ENCODE peak calls at places on chromosomes 2 and 18, in eight cellular contexts. One of them, this sample, is unnamed.

GRCh38 chr2:63053889-63054725 is 3.5 kb downstream of the OTX1 start:
- DNase-seq in fibroblast of lung: no peak
- DNase-seq in uterus: no peak
- DNase-seq in choroid plexus epithelial cell: no peak
- DNase-seq in fibroblast of pulmonary artery: no peak
- DNase-seq in progenitor cell of endocrine pancreas: peak; percentile 15
- DNase-seq in brain microvascular endothelial cell: no peak
- DNase-seq in astrocyte of the cerebellum: no peak
- DNase-seq in this sample: peak; percentile 55

GRCh38 chr2:154709215-154709614 is 10.7 kb downstream of the KCNJ3 start:
- DNase-seq in fibroblast of pulmonary artery: no peak
- DNase-seq in fibroblast of lung: no peak
- DNase-seq in brain microvascular endothelial cell: no peak
- DNase-seq in choroid plexus epithelial cell: no peak
- DNase-seq in astrocyte of the cerebellum: peak; percentile 9
- DNase-seq in uterus: no peak
- DNase-seq in progenitor cell of endocrine pancreas: no peak
- DNase-seq in this sample: no peak

GRCh38 chr18:61093967-61094366 is 239.3 kb upstream of the CDH20 start:
- DNase-seq in fibroblast of lung: no peak
- DNase-seq in uterus: no peak
- DNase-seq in fibroblast of pulmonary artery: no peak
- DNase-seq in astrocyte of the cerebellum: no peak
- DNase-seq in progenitor cell of endocrine pancreas: no peak
- DNase-seq in brain microvascular endothelial cell: no peak
- DNase-seq in choroid plexus epithelial cell: no peak
- DNase-seq in this sample: no peak

GRCh38 chr2:1997409-1997808 is 253.1 kb upstream of the PXDN start:
- DNase-seq in choroid plexus epithelial cell: peak; percentile 100
- DNase-seq in astrocyte of the cerebellum: peak; percentile 33
- DNase-seq in uterus: no peak
- DNase-seq in fibroblast of lung: no peak
- DNase-seq in progenitor cell of endocrine pancreas: no peak
- DNase-seq in brain microvascular endothelial cell: peak; percentile 42
- DNase-seq in fibroblast of pulmonary artery: no peak
- DNase-seq in this sample: no peak

GRCh38 chr18:21760321-21760720 is 19.7 kb downstream of the MIB1 start:
- DNase-seq in brain microvascular endothelial cell: no peak
- DNase-seq in choroid plexus epithelial cell: peak; percentile 34
- DNase-seq in fibroblast of pulmonary artery: peak; percentile 8
- DNase-seq in astrocyte of the cerebellum: peak; percentile 53
- DNase-seq in fibroblast of lung: peak; percentile 76
- DNase-seq in progenitor cell of endocrine pancreas: no peak
- DNase-seq in uterus: no peak
- DNase-seq in this sample: no peak

GRCh38 chr2:58056201-58056916 is 9.8 kb downstream of the VRK2 start:
- DNase-seq in choroid plexus epithelial cell: no peak
- DNase-seq in fibroblast of pulmonary artery: no peak
- DNase-seq in progenitor cell of endocrine pancreas: no peak
- DNase-seq in brain microvascular endothelial cell: no peak
- DNase-seq in fibroblast of lung: no peak
- DNase-seq in astrocyte of the cerebellum: no peak
- DNase-seq in uterus: no peak
- DNase-seq in this sample: no peak

GRCh38 chr18:8826971-8827370 is 121.6 kb downstream of the MTCL1 start:
- DNase-seq in fibroblast of lung: no peak
- DNase-seq in uterus: no peak
- DNase-seq in progenitor cell of endocrine pancreas: no peak
- DNase-seq in brain microvascular endothelial cell: no peak
- DNase-seq in fibroblast of pulmonary artery: no peak
- DNase-seq in choroid plexus epithelial cell: no peak
- DNase-seq in astrocyte of the cerebellum: no peak
- DNase-seq in this sample: no peak

GRCh38 chr2:181311841-181312240 is 145.3 kb upstream of the ITGA4 start:
- DNase-seq in fibroblast of pulmonary artery: no peak
- DNase-seq in fibroblast of lung: no peak
- DNase-seq in uterus: no peak
- DNase-seq in astrocyte of the cerebellum: no peak
- DNase-seq in choroid plexus epithelial cell: no peak
- DNase-seq in progenitor cell of endocrine pancreas: no peak
- DNase-seq in brain microvascular endothelial cell: no peak
- DNase-seq in this sample: no peak

GRCh38 chr2:45104429-45104828 is 95.2 kb upstream of the SIX2 start:
- DNase-seq in fibroblast of lung: no peak
- DNase-seq in brain microvascular endothelial cell: no peak
- DNase-seq in fibroblast of pulmonary artery: no peak
- DNase-seq in uterus: no peak
- DNase-seq in progenitor cell of endocrine pancreas: no peak
- DNase-seq in choroid plexus epithelial cell: no peak
- DNase-seq in astrocyte of the cerebellum: no peak
- DNase-seq in this sample: no peak

GRCh38 chr2:46984642-46985476 is 69.3 kb upstream of the MCFD2 start:
- DNase-seq in uterus: peak; percentile 76
- DNase-seq in choroid plexus epithelial cell: peak; percentile 89
- DNase-seq in brain microvascular endothelial cell: peak; percentile 93
- DNase-seq in fibroblast of pulmonary artery: peak; percentile 95
- DNase-seq in progenitor cell of endocrine pancreas: no peak
- DNase-seq in fibroblast of lung: peak; percentile 98
- DNase-seq in astrocyte of the cerebellum: peak; percentile 76
- DNase-seq in this sample: no peak

GRCh38 chr2:81901017-81901416 is 1596.5 kb upstream of the LRRTM1 start:
- DNase-seq in fibroblast of pulmonary artery: peak; percentile 10
- DNase-seq in fibroblast of lung: no peak
- DNase-seq in progenitor cell of endocrine pancreas: no peak
- DNase-seq in brain microvascular endothelial cell: no peak
- DNase-seq in choroid plexus epithelial cell: peak; percentile 4
- DNase-seq in astrocyte of the cerebellum: no peak
- DNase-seq in uterus: no peak
- DNase-seq in this sample: no peak

GRCh38 chr2:241772063-241772499 is 4.5 kb upstream of the GAL3ST2 start:
- DNase-seq in fibroblast of pulmonary artery: no peak
- DNase-seq in progenitor cell of endocrine pancreas: no peak
- DNase-seq in brain microvascular endothelial cell: no peak
- DNase-seq in fibroblast of lung: no peak
- DNase-seq in astrocyte of the cerebellum: no peak
- DNase-seq in uterus: no peak
- DNase-seq in choroid plexus epithelial cell: no peak
- DNase-seq in this sample: no peak

GRCh38 chr2:219632758-219633101 is 5.3 kb downstream of the SLC4A3 start:
- DNase-seq in uterus: no peak
- DNase-seq in choroid plexus epithelial cell: no peak
- DNase-seq in astrocyte of the cerebellum: no peak
- DNase-seq in brain microvascular endothelial cell: no peak
- DNase-seq in fibroblast of lung: no peak
- DNase-seq in fibroblast of pulmonary artery: no peak
- DNase-seq in progenitor cell of endocrine pancreas: no peak
- DNase-seq in this sample: no peak

GRCh38 chr2:128472789-128473174 is 154.1 kb upstream of the HS6ST1 start:
- DNase-seq in progenitor cell of endocrine pancreas: no peak
- DNase-seq in uterus: no peak
- DNase-seq in astrocyte of the cerebellum: no peak
- DNase-seq in fibroblast of lung: peak; percentile 32
- DNase-seq in brain microvascular endothelial cell: no peak
- DNase-seq in choroid plexus epithelial cell: peak; percentile 27
- DNase-seq in fibroblast of pulmonary artery: peak; percentile 60
- DNase-seq in this sample: no peak

GRCh38 chr2:68901199-68901515 is 30.0 kb upstream of the BMP10 start:
- DNase-seq in brain microvascular endothelial cell: no peak
- DNase-seq in fibroblast of pulmonary artery: peak; percentile 60
- DNase-seq in choroid plexus epithelial cell: peak; percentile 62
- DNase-seq in uterus: no peak
- DNase-seq in progenitor cell of endocrine pancreas: no peak
- DNase-seq in fibroblast of lung: peak; percentile 25
- DNase-seq in astrocyte of the cerebellum: peak; percentile 9
- DNase-seq in this sample: no peak
- TF ChIP-seq CTCF in brain microvascular endothelial cell: peak; percentile 61
- TF ChIP-seq CTCF in fibroblast of pulmonary artery: peak; percentile 44
- TF ChIP-seq CTCF in choroid plexus epithelial cell: peak; percentile 58
- TF ChIP-seq CTCF in uterus: no peak
- TF ChIP-seq CTCF in progenitor cell of endocrine pancreas: peak; percentile 19
- TF ChIP-seq CTCF in fibroblast of lung: peak; percentile 19
- TF ChIP-seq CTCF in astrocyte of the cerebellum: peak; percentile 35
- TF ChIP-seq CTCF in this sample: no peak

GRCh38 chr18:35027206-35027605 is 14.0 kb upstream of the MAPRE2 start:
- DNase-seq in uterus: no peak
- DNase-seq in brain microvascular endothelial cell: no peak
- DNase-seq in choroid plexus epithelial cell: no peak
- DNase-seq in fibroblast of lung: no peak
- DNase-seq in fibroblast of pulmonary artery: no peak
- DNase-seq in progenitor cell of endocrine pancreas: no peak
- DNase-seq in astrocyte of the cerebellum: no peak
- DNase-seq in this sample: no peak

GRCh38 chr18:35024196-35024595 is 17.0 kb upstream of the MAPRE2 start:
- DNase-seq in fibroblast of lung: no peak
- DNase-seq in choroid plexus epithelial cell: no peak
- DNase-seq in astrocyte of the cerebellum: no peak
- DNase-seq in fibroblast of pulmonary artery: no peak
- DNase-seq in brain microvascular endothelial cell: no peak
- DNase-seq in progenitor cell of endocrine pancreas: no peak
- DNase-seq in uterus: no peak
- DNase-seq in this sample: no peak

GRCh38 chr18:35024965-35025364 is 16.2 kb upstream of the MAPRE2 start:
- DNase-seq in progenitor cell of endocrine pancreas: no peak
- DNase-seq in choroid plexus epithelial cell: peak; percentile 70
- DNase-seq in brain microvascular endothelial cell: peak; percentile 34
- DNase-seq in uterus: peak; percentile 85
- DNase-seq in fibroblast of lung: peak; percentile 89
- DNase-seq in astrocyte of the cerebellum: peak; percentile 86
- DNase-seq in fibroblast of pulmonary artery: peak; percentile 91
- DNase-seq in this sample: no peak

GRCh38 chr18:35028556-35028955 is 12.7 kb upstream of the MAPRE2 start:
- DNase-seq in progenitor cell of endocrine pancreas: no peak
- DNase-seq in astrocyte of the cerebellum: no peak
- DNase-seq in brain microvascular endothelial cell: no peak
- DNase-seq in choroid plexus epithelial cell: no peak
- DNase-seq in fibroblast of lung: peak; percentile 60
- DNase-seq in fibroblast of pulmonary artery: no peak
- DNase-seq in uterus: no peak
- DNase-seq in this sample: no peak

DNA sequence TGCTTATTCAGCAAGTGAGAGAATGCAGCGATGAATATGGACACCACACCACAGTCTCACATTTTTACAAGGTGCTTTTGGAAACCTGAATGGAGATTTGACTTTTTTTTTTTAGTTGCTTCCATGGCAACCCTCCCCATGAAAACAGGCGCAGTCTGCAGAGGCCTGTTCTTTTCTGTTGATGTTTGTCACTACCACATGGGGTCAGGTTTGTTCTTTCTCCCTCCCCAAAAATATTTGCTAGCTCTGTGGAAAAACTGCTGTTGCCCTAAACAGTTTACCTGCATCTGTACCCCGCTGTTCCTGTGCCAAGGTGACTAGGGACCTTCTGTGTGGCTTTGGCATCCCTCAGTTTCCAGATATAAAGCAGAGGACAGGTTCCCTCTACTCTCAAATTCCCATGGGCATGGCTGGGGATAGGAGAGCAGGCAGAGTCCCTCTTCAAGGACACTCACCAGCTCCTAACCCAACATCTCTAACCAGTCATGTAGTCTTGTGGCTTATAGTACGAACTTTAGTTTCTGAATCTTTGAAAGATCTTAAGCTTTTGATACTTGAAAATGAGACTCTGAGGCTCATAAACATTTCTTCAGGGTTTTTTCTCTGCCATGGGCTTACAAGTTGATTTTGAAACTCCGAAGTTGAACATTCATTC is 14.7 kb upstream of the MAPRE2 start:
- DNase-seq in astrocyte of the cerebellum: no peak
- DNase-seq in brain microvascular endothelial cell: no peak
- DNase-seq in choroid plexus epithelial cell: no peak
- DNase-seq in uterus: no peak
- DNase-seq in fibroblast of pulmonary artery: no peak
- DNase-seq in progenitor cell of endocrine pancreas: no peak
- DNase-seq in fibroblast of lung: no peak
- DNase-seq in this sample: no peak
- TF ChIP-seq CTCF in astrocyte of the cerebellum: no peak
- TF ChIP-seq CTCF in brain microvascular endothelial cell: no peak
- TF ChIP-seq CTCF in choroid plexus epithelial cell: peak; percentile 18
- TF ChIP-seq CTCF in uterus: no peak
- TF ChIP-seq CTCF in fibroblast of pulmonary artery: no peak
- TF ChIP-seq CTCF in progenitor cell of endocrine pancreas: no peak
- TF ChIP-seq CTCF in fibroblast of lung: no peak
- TF ChIP-seq CTCF in this sample: no peak

DNA sequence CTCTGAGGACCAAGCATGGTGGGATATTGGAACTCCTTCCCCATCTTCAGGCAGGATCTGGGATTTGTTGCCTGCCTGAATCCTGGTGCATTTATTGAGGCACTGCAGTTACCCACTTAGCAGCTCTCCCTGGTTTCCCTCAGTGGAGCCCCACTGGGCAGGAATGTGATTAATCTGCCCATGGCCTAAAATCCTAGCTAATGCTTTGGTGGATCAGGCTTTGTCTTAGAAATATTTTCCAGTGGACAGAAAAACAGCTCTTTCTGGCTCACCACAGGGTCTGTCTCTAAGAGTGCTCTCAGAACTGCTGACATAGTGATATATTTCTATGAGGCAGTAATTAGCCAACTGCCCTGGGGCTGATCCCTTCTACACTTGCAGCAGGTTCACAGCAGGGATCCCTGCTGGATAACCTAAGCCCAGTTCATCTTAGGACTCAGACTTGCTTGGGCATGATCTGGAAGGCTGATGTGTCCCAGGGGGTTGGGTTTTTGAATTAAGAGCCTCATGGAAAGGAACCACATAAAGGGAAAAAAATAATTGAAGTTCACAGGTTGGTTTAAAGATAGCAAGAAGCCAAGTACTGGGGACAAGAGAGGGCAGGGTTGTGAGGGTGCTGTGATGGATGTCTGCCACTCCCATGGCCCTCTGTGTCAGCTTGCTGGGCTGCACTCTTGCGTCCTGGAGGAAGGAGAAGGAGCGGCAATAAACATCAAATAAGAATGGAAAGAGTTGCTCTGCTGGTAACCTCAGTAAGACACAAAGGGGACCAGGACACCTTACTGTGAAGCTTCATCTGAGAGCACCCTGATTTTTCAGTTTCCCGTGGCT is 44.2 kb upstream of the ZDBF2 start:
- DNase-seq in fibroblast of lung: peak; percentile 11
- DNase-seq in astrocyte of the cerebellum: peak; percentile 65
- DNase-seq in brain microvascular endothelial cell: no peak
- DNase-seq in uterus: no peak
- DNase-seq in choroid plexus epithelial cell: peak; percentile 53
- DNase-seq in progenitor cell of endocrine pancreas: no peak
- DNase-seq in fibroblast of pulmonary artery: no peak
- DNase-seq in this sample: peak; percentile 21
- TF ChIP-seq CTCF in fibroblast of lung: no peak
- TF ChIP-seq CTCF in astrocyte of the cerebellum: peak; percentile 43
- TF ChIP-seq CTCF in brain microvascular endothelial cell: peak; percentile 35
- TF ChIP-seq CTCF in uterus: no peak
- TF ChIP-seq CTCF in choroid plexus epithelial cell: peak; percentile 36
- TF ChIP-seq CTCF in progenitor cell of endocrine pancreas: no peak
- TF ChIP-seq CTCF in fibroblast of pulmonary artery: no peak
- TF ChIP-seq CTCF in this sample: no peak

DNA sequence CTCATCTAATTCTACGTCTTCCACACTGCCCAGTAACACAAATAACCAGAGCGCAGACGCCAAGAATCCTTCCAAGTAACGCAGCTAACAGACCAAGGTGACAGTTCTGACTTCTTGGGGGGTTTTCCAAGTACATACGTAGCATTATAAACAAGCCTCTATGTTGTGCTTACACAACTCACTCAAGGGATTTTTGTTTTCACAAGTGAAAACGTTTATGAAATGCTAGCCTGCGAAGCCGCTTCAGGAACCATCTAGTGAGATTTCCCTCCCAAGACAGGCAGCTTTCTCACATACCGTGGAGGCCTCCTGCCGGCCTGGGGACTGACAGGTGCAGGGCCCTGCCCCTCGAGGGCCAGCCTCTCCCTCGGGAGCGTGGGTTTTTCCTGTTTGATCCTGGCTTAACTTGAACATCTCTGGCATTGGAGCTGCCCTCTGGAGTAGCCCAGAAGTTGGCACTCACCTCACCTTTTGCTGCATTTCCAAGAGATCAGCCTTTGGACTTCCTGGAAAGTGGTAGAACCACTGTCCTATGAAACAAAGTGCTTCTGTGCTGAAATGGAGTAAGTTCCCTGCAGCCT is 151.1 kb downstream of the MBP start:
- DNase-seq in uterus: no peak
- DNase-seq in astrocyte of the cerebellum: no peak
- DNase-seq in progenitor cell of endocrine pancreas: no peak
- DNase-seq in choroid plexus epithelial cell: peak; percentile 53
- DNase-seq in fibroblast of lung: no peak
- DNase-seq in fibroblast of pulmonary artery: no peak
- DNase-seq in brain microvascular endothelial cell: no peak
- DNase-seq in this sample: no peak
- TF ChIP-seq CTCF in uterus: no peak
- TF ChIP-seq CTCF in astrocyte of the cerebellum: no peak
- TF ChIP-seq CTCF in progenitor cell of endocrine pancreas: no peak
- TF ChIP-seq CTCF in choroid plexus epithelial cell: no peak
- TF ChIP-seq CTCF in fibroblast of lung: no peak
- TF ChIP-seq CTCF in fibroblast of pulmonary artery: no peak
- TF ChIP-seq CTCF in brain microvascular endothelial cell: no peak
- TF ChIP-seq CTCF in this sample: no peak